ENCODE peak calls at places on chromosome 12, in eight cellular contexts. S, U, Z, T, I, J, C and P are unnamed samples.

GRCh38 chr12:116142936-116143882 is 134.3 kb downstream of the MED13L start:
- DNase-seq in S (no peak), U (no peak), Z (no peak), T (no peak), I (no peak), J (no peak), C (peak; percentile 79), P (no peak)

GRCh38 chr12:111435661-111436201 is 30.0 kb downstream of the SH2B3 start:
- DNase-seq in S (no peak), U (no peak), Z (peak; percentile 4), T (no peak), I (peak; percentile 50), J (no peak), C (no peak), P (no peak)

GRCh38 chr12:12510141-12510540 is 52.5 kb downstream of the DUSP16 start:
- DNase-seq in S (no peak), U (no peak), Z (no peak), T (no peak), I (no peak), J (no peak), C (peak; percentile 65), P (no peak)

GRCh38 chr12:53123578-53124351 is 20.5 kb downstream of the SOAT2 start:
- DNase-seq in S (no peak), U (no peak), Z (no peak), T (no peak), I (no peak), J (no peak), C (peak; percentile 26), P (peak; percentile 84)

GRCh38 chr12:103905730-103906349 is 24.4 kb upstream of the HSP90B1 start:
- DNase-seq in S (no peak), U (no peak), Z (no peak), T (no peak), I (no peak), J (no peak), C (no peak), P (no peak)

GRCh38 chr12:12927211-12928079 is 24.5 kb downstream of the GPRC5D start:
- DNase-seq in S (peak; percentile 93), U (no peak), Z (peak; percentile 44), T (no peak), I (peak; percentile 47), J (no peak), C (no peak), P (no peak)

GRCh38 chr12:12807970-12808702 is 5.0 kb upstream of the DDX47 start:
- DNase-seq in S (no peak), U (no peak), Z (no peak), T (peak; percentile 24), I (peak; percentile 59), J (peak; percentile 5), C (no peak), P (no peak)

GRCh38 chr12:106197906-106198623 is 49.8 kb downstream of the CKAP4 start:
- DNase-seq in S (no peak), U (no peak), Z (no peak), T (no peak), I (no peak), J (no peak), C (no peak), P (no peak)

GRCh38 chr12:52200086-52200782 is 8.4 kb upstream of the KRT80 start:
- DNase-seq in S (no peak), U (peak; percentile 60), Z (no peak), T (no peak), I (no peak), J (no peak), C (no peak), P (no peak)

GRCh38 chr12:43306066-43306465 is 245.9 kb downstream of the ADAMTS20 start:
- DNase-seq in S (peak; percentile 17), U (no peak), Z (no peak), T (no peak), I (no peak), J (no peak), C (peak; percentile 90), P (no peak)

GRCh38 chr12:1108276-1108675 is 117.3 kb downstream of the ERC1 start:
- DNase-seq in S (no peak), U (no peak), Z (no peak), T (no peak), I (no peak), J (no peak), C (no peak), P (no peak)

GRCh38 chr12:20444595-20445170 is 76.3 kb downstream of the PDE3A start:
- DNase-seq in S (no peak), U (peak; percentile 21), Z (no peak), T (no peak), I (no peak), J (no peak), C (no peak), P (no peak)

GRCh38 chr12:132210223-132211055 is 66.2 kb downstream of the NOC4L start:
- DNase-seq in S (peak; percentile 57), U (no peak), Z (no peak), T (no peak), I (no peak), J (no peak), C (no peak), P (no peak)

GRCh38 chr12:47585507-47585906 is 120.3 kb downstream of the RPAP3 start:
- DNase-seq in S (no peak), U (no peak), Z (no peak), T (no peak), I (no peak), J (no peak), C (no peak), P (no peak)

GRCh38 chr12:27822076-27822712 is 42.2 kb upstream of the MANSC4 start:
- DNase-seq in S (no peak), U (no peak), Z (no peak), T (no peak), I (peak; percentile 65), J (peak; percentile 21), C (peak; percentile 88), P (no peak)

GRCh38 chr12:50283924-50284236 is 560 bp upstream of the LIMA1 start:
- DNase-seq in S (no peak), U (no peak), Z (no peak), T (peak; percentile 4), I (no peak), J (no peak), C (no peak), P (no peak)

GRCh38 chr12:15590180-15590826 is 198.9 kb downstream of the EPS8 start:
- DNase-seq in S (peak; percentile 49), U (peak; percentile 77), Z (peak; percentile 45), T (peak; percentile 38), I (peak; percentile 30), J (peak; percentile 10), C (peak; percentile 52), P (no peak)

GRCh38 chr12:112349440-112349839 is 32.8 kb downstream of the HECTD4 start:
- DNase-seq in S (no peak), U (no peak), Z (no peak), T (no peak), I (no peak), J (no peak), C (no peak), P (no peak)

GRCh38 chr12:99131761-99132199 is 486.7 kb downstream of the APAF1 start:
- DNase-seq in S (no peak), U (peak; percentile 91), Z (peak; percentile 4), T (no peak), I (no peak), J (no peak), C (no peak), P (no peak)

GRCh38 chr12:69238589-69239285 is 632 bp upstream of the CPSF6 start:
- DNase-seq in S (no peak), U (no peak), Z (no peak), T (no peak), I (no peak), J (no peak), C (no peak), P (no peak)

GRCh38 chr12:113422030-113422900 is at the start of gene SDSL:
- DNase-seq in S (peak; percentile 77), U (peak; percentile 64), Z (no peak), T (peak; percentile 73), I (peak; percentile 43), J (no peak), C (peak; percentile 73), P (no peak)

GRCh38 chr12:27207626-27208413 is 36.3 kb upstream of the STK38L start:
- DNase-seq in S (no peak), U (no peak), Z (no peak), T (no peak), I (peak; percentile 39), J (no peak), C (no peak), P (no peak)